ENCODE peak calls at places on chromosomes 4 and X, in nine cellular contexts. Q is GM13977, V is fibroblast of mammary gland, O is AG10803, G is NB4, K is heart left ventricle, B is epithelial cell of proximal tubule, U is upper lobe of right lung, Y is fibroblast of pulmonary artery. J is an unnamed sample.

GRCh38 chrX:130213376-130213775 is 41.6 kb downstream of the RAB33A start:
- DNase-seq in B (no peak), G (no peak), Q (no peak), K (no peak), Y (no peak), V (no peak), U (no peak), O (no peak), J (no peak)

GRCh38 chrX:115036029-115036428 is 18.6 kb upstream of the IL13RA2 start:
- DNase-seq in Q (no peak), O (no peak), V (no peak), U (no peak), Y (no peak), G (no peak), B (no peak), K (no peak), J (no peak)

GRCh38 chr4:80138556-80139538 is 58.5 kb upstream of the PRDM8 start:
- DNase-seq in V (peak), O (peak), B (no peak), U (no peak), G (peak), K (no peak), Q (peak), Y (peak), J (no peak)

GRCh38 chr4:1365271-1366178 is 18.5 kb downstream of the UVSSA start:
- DNase-seq in U (peak), O (no peak), Y (no peak), V (no peak), K (no peak), B (no peak), G (peak), Q (no peak), J (no peak)

GRCh38 chrX:107691024-107691448 is 62.7 kb downstream of the PRPS1 start:
- DNase-seq in K (no peak), Y (no peak), G (peak), Q (no peak), V (peak), U (no peak), O (no peak), B (no peak), J (no peak)

GRCh38 chrX:35664838-35665237 is 133.3 kb upstream of the MAGEB16 start:
- DNase-seq in B (peak), O (no peak), Y (no peak), V (no peak), K (no peak), U (no peak), Q (no peak), G (no peak), J (no peak)

GRCh38 chr4:109878355-109878754 is 30.4 kb downstream of the LRIT3 start:
- DNase-seq in B (no peak), U (no peak), O (no peak), G (no peak), V (no peak), Q (no peak), Y (no peak), K (no peak), J (no peak)

GRCh38 chrX:151754042-151754419 is 19.5 kb downstream of the CNGA2 start:
- DNase-seq in V (peak), G (no peak), Q (no peak), K (no peak), Y (peak), U (no peak), B (peak), O (peak), J (no peak)

GRCh38 chrX:72735561-72735960 is 21.5 kb upstream of the PHKA1 start:
- DNase-seq in O (peak), G (no peak), U (no peak), Y (no peak), B (no peak), V (peak), K (no peak), Q (no peak), J (no peak)

GRCh38 chrX:67555578-67556203 is 11.9 kb downstream of the AR start:
- DNase-seq in B (no peak), Q (no peak), G (peak), Y (peak), U (no peak), K (peak), V (peak), O (peak), J (no peak)

GRCh38 chr4:158580064-158580463 is 58.4 kb downstream of the RXFP1 start:
- DNase-seq in Q (no peak), G (no peak), V (no peak), O (no peak), K (no peak), B (no peak), Y (no peak), U (no peak), J (no peak)

GRCh38 chr4:158572608-158573007 is 50.9 kb downstream of the RXFP1 start:
- DNase-seq in Q (no peak), U (no peak), K (no peak), O (no peak), V (no peak), Y (no peak), B (no peak), G (no peak), J (no peak)

GRCh38 chr4:158581161-158581560 is 59.5 kb downstream of the RXFP1 start:
- DNase-seq in Y (peak), K (no peak), G (no peak), B (no peak), V (peak), O (peak), U (no peak), Q (no peak), J (no peak)

GRCh38 chr4:158578476-158578875 is 56.8 kb downstream of the RXFP1 start:
- DNase-seq in Y (peak), B (no peak), Q (no peak), O (peak), U (no peak), K (no peak), G (peak), V (peak), J (no peak)
- TF ChIP-seq CTCF in Y (peak), B (peak), Q (peak), O (peak), U (peak), K (no peak), G (peak), V (peak), J (no peak)

DNA sequence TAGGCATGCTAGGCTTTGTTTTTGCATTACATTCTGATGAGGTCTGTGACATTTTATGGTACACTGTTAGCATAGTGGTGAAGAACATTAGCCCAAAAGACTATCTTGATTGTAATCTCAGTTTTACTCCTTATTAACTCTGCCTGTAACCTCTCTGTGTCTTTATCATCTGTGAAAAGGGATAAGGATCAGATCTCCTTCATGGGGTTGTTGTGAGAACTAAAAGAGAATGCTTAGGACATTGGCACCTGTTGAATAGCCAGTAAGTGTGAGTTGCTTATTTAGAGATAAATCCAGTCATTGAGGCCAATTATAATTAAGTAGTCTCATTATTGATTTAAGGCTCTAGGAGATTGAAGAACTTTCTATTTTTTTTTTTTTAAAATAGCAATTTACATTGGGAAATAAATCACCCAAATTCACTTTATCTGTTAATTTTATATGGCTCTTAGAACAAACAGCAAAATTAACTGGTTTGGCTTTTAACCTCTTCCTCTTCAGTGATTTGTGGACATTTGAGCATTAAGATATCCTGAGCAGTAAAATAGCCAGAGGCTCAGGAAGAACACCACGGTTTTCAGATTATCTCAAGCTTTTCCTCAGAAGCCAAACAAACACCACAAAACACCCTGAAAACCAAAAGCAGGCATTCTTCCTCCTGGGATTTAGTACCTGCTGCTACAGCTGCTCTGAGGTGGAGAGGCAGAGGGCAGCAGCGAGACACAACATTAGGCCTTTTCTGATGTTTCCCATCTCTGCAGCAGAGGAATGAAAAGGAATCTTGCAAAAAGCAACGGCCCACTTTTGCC is 192.9 kb downstream of the ARHGAP10 start:
- DNase-seq in K (peak), B (no peak), O (peak), G (peak), V (peak), Q (no peak), Y (peak), U (no peak), J (no peak)
- TF ChIP-seq CTCF in K (peak), B (peak), O (peak), G (peak), V (peak), Q (peak), Y (peak), U (peak), J (peak)

DNA sequence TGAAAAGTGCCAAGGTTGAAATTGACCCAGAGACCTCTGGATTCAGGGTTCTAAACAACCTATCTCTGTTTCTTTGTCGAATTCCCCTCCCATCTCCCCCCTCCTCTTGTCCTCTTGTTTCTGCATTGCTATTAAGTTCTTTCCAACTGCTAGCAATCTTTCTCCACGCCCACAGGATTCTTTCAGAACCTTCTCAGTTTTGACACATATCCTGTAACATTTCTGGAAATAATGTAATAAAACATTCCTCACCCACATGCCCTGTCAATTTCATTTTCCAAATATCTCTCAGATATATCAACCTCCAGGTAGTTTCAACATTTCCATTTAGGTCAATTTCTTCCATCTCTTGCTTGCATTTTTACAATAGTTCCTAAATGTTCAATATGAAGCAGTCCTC is 1105.9 kb downstream of the ARAP2 start:
- DNase-seq in K (no peak), B (no peak), G (no peak), Q (no peak), V (no peak), Y (no peak), O (no peak), U (no peak), J (no peak)
- TF ChIP-seq CTCF in K (no peak), B (no peak), G (no peak), Q (no peak), V (no peak), Y (no peak), O (no peak), U (no peak), J (no peak)

GRCh38 chrX:3219231-3219630 is 127.2 kb downstream of the MXRA5 start:
- DNase-seq in K (no peak), B (no peak), O (no peak), G (no peak), U (no peak), V (no peak), Y (no peak), Q (no peak), J (no peak)
- TF ChIP-seq CTCF in K (no peak), B (no peak), O (no peak), G (no peak), U (no peak), V (no peak), Y (no peak), Q (no peak), J (no peak)

GRCh38 chr4:37697566-37697965 is 11.4 kb upstream of the RELL1 start:
- DNase-seq in Y (no peak), Q (no peak), U (no peak), K (no peak), G (no peak), B (no peak), O (no peak), V (no peak), J (no peak)
- TF ChIP-seq CTCF in Y (no peak), Q (no peak), U (no peak), K (no peak), G (no peak), B (no peak), O (no peak), V (no peak), J (no peak)

DNA sequence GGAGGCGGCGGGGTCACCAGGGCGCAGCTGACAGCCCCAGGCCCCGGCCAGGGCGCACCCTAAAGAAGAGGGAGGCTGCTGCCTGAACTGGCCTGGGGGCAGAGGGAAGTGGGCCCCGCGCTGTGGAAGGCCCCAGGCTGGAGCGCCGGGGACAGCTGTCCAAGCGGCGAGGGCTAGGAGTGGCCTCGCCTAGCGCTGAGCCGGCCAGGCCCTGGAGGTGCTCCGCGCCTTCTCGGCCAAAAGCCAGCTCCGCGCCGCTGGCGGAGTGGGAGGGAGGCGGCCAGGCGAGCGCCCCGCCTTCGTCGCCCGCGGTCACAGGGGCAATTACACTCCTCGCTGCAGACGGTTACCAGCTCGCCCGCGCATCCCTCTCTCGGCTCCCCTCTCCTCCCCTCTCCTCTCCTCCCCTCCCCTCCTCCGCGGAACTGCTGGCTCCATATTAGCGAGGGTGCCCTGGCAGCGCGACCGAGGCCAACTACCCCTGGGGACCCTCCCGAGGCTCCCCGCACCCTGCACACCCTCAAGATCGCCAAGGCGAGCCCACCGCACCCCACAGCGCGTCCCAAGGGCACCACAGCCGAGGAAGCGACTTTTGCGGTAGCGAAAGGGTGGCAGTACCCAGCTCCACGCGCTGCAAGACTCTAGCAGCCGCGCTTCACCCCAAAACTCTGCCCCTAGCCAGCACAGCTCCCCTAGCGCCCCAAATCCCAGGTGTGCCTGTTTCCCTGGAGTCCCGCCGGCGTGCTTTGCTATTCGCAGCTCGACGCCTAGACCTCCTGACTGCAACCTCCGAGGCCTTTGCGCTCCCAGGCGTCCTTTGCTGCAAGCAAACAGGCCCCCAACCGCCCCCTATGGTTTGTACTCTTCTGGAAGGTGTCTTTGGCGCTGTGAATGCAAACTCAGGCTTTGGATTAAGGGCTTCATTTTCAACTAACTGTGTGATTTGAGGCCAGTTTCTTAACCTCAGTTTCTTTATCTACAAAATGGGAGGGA is 91.4 kb downstream of the BCOR start:
- DNase-seq in O (no peak), V (no peak), K (peak), Y (peak), B (no peak), U (peak), G (peak), Q (no peak), J (peak)
- TF ChIP-seq CTCF in O (no peak), V (no peak), K (no peak), Y (no peak), B (no peak), U (no peak), G (no peak), Q (no peak), J (peak)

DNA sequence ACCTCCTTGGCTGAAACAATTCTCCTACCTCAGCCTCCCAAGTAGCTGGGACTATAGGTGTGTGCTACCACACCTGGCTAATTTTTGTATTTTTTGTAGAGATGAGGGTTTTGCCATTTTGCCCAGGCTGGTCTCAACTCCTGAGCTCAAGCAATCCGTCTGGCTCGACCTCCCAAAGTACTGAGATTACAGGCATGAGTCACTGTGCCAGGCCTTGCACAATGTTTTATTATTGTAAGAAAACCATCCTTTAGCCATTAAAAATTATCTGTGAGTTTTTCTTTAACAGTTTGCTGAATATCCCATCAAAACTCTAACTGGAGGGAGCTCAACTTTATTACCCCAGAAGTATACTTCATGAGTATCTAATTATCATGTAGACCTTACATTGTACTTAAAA is 900.3 kb downstream of the PCDH7 start:
- DNase-seq in G (no peak), U (no peak), Y (peak), Q (no peak), K (no peak), B (no peak), O (no peak), V (peak), J (no peak)
- TF ChIP-seq CTCF in G (no peak), U (no peak), Y (no peak), Q (no peak), K (no peak), B (no peak), O (no peak), V (no peak), J (no peak)

GRCh38 chrX:13855689-13856425 is 39.0 kb upstream of the GPM6B start:
- DNase-seq in O (no peak), K (no peak), Q (no peak), V (peak), B (no peak), G (no peak), U (no peak), Y (no peak), J (no peak)

GRCh38 chrX:13857804-13858203 is 40.9 kb upstream of the GPM6B start:
- DNase-seq in Y (no peak), B (no peak), G (no peak), O (no peak), U (no peak), Q (no peak), V (no peak), K (no peak), J (no peak)

GRCh38 chrX:13851996-13852695 is 35.3 kb upstream of the GPM6B start:
- DNase-seq in Y (no peak), B (no peak), Q (peak), O (no peak), K (no peak), U (no peak), V (no peak), G (peak), J (no peak)
- TF ChIP-seq CTCF in Y (no peak), B (peak), Q (peak), O (no peak), K (no peak), U (no peak), V (no peak), G (no peak), J (no peak)

GRCh38 chr4:95541889-95542607 is 6.7 kb downstream of the UNC5C start:
- DNase-seq in O (no peak), U (no peak), B (no peak), Y (no peak), G (no peak), Q (no peak), K (no peak), V (no peak), J (no peak)

GRCh38 chr4:95545526-95545925 is 3.2 kb downstream of the UNC5C start:
- DNase-seq in Q (no peak), K (no peak), G (no peak), V (no peak), B (no peak), U (no peak), Y (no peak), O (no peak), J (no peak)

GRCh38 chr4:95546236-95546635 is 2.5 kb downstream of the UNC5C start:
- DNase-seq in Q (no peak), O (no peak), G (no peak), U (no peak), K (no peak), V (no peak), Y (no peak), B (no peak), J (no peak)

GRCh38 chr4:95546866-95547707 is 1.7 kb downstream of the UNC5C start:
- DNase-seq in U (no peak), G (no peak), O (no peak), V (no peak), Q (no peak), K (no peak), Y (no peak), B (no peak), J (no peak)

DNA sequence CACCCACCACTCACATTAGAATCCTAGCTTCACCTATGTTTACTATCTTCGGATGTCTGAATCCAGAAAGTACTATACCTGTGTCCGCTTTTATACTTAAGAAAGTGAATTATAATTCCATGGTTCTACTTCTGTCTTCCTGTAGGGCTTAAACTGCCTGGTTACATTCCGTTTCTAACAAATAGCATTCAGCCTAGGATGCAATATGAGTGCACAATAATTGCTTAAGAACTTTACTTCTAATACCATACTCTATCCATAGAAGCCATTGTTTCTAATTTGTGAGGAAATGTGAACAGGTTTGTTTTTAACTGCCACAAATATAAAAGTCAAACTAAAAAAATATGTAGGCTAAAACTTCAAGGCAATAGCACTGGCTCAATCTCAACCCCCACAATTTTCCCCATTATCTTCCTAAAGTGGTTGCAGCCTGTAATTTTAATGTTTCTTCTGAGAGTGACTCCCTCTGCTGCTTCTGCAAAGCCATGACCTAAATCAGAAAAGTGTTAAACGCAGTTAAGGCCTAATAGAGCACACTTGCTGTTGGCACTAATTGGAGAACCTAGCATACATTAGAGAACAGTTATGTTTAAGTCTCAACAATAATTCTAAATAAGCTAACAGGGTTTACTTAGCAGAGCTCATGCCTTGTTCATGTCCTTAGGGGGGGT is 4.2 kb downstream of the UNC5C start:
- DNase-seq in B (no peak), Q (no peak), U (no peak), G (no peak), Y (no peak), K (no peak), V (no peak), O (no peak), J (no peak)
- TF ChIP-seq CTCF in B (no peak), Q (no peak), U (no peak), G (no peak), Y (peak), K (peak), V (no peak), O (no peak), J (peak)